ENCODE peak calls at places on chromosomes 6 and 20, in nine cellular contexts. One of them, this sample, is unnamed.

GRCh38 chr6:31737315-31738047 is 1.2 kb upstream of the CLIC1 start:
- DNase-seq in RWPE2: no peak
- DNase-seq in upper lobe of left lung: peak
- DNase-seq in uterus: no peak
- DNase-seq in fibroblast of pulmonary artery: peak
- DNase-seq in heart left ventricle: no peak
- DNase-seq in AG10803: no peak
- DNase-seq in fibroblast of mammary gland: peak
- DNase-seq in A549: peak
- DNase-seq in this sample: no peak

GRCh38 chr6:117167520-117168271 is 97.7 kb upstream of the VGLL2 start:
- DNase-seq in RWPE2: peak
- DNase-seq in fibroblast of pulmonary artery: no peak
- DNase-seq in uterus: no peak
- DNase-seq in AG10803: peak
- DNase-seq in A549: peak
- DNase-seq in heart left ventricle: no peak
- DNase-seq in fibroblast of mammary gland: no peak
- DNase-seq in upper lobe of left lung: peak
- DNase-seq in this sample: peak

GRCh38 chr20:21209668-21210067 is 83.8 kb downstream of the KIZ start:
- DNase-seq in fibroblast of pulmonary artery: no peak
- DNase-seq in A549: no peak
- DNase-seq in upper lobe of left lung: no peak
- DNase-seq in fibroblast of mammary gland: no peak
- DNase-seq in heart left ventricle: no peak
- DNase-seq in AG10803: no peak
- DNase-seq in RWPE2: no peak
- DNase-seq in uterus: no peak
- DNase-seq in this sample: no peak

GRCh38 chr6:7196019-7196402 is 88.2 kb downstream of the RREB1 start:
- DNase-seq in A549: no peak
- DNase-seq in fibroblast of mammary gland: no peak
- DNase-seq in AG10803: no peak
- DNase-seq in RWPE2: no peak
- DNase-seq in uterus: no peak
- DNase-seq in heart left ventricle: no peak
- DNase-seq in fibroblast of pulmonary artery: no peak
- DNase-seq in upper lobe of left lung: no peak
- DNase-seq in this sample: no peak

GRCh38 chr6:137819740-137820139 is 47.3 kb upstream of the TNFAIP3 start:
- DNase-seq in heart left ventricle: no peak
- DNase-seq in AG10803: no peak
- DNase-seq in upper lobe of left lung: no peak
- DNase-seq in A549: no peak
- DNase-seq in uterus: no peak
- DNase-seq in fibroblast of pulmonary artery: peak
- DNase-seq in RWPE2: no peak
- DNase-seq in fibroblast of mammary gland: no peak
- DNase-seq in this sample: no peak

GRCh38 chr20:57505991-57506390 is 18.9 kb downstream of the CTCFL start:
- DNase-seq in fibroblast of mammary gland: no peak
- DNase-seq in fibroblast of pulmonary artery: no peak
- DNase-seq in heart left ventricle: no peak
- DNase-seq in AG10803: no peak
- DNase-seq in upper lobe of left lung: no peak
- DNase-seq in RWPE2: no peak
- DNase-seq in uterus: no peak
- DNase-seq in A549: no peak
- DNase-seq in this sample: no peak

GRCh38 chr6:26743157-26743821 is 83.7 kb upstream of the ZNF322 start:
- DNase-seq in fibroblast of mammary gland: peak
- DNase-seq in upper lobe of left lung: no peak
- DNase-seq in AG10803: peak
- DNase-seq in fibroblast of pulmonary artery: peak
- DNase-seq in A549: peak
- DNase-seq in heart left ventricle: no peak
- DNase-seq in uterus: no peak
- DNase-seq in RWPE2: no peak
- DNase-seq in this sample: peak

GRCh38 chr6:137148291-137149076 is 25.0 kb downstream of the IL22RA2 start:
- DNase-seq in fibroblast of mammary gland: peak
- DNase-seq in upper lobe of left lung: peak
- DNase-seq in uterus: no peak
- DNase-seq in A549: peak
- DNase-seq in heart left ventricle: no peak
- DNase-seq in AG10803: peak
- DNase-seq in RWPE2: no peak
- DNase-seq in fibroblast of pulmonary artery: peak
- DNase-seq in this sample: peak

GRCh38 chr6:20817806-20818320 is 283.6 kb downstream of the CDKAL1 start:
- DNase-seq in RWPE2: no peak
- DNase-seq in A549: no peak
- DNase-seq in fibroblast of pulmonary artery: peak
- DNase-seq in upper lobe of left lung: no peak
- DNase-seq in fibroblast of mammary gland: peak
- DNase-seq in uterus: no peak
- DNase-seq in AG10803: no peak
- DNase-seq in heart left ventricle: no peak
- DNase-seq in this sample: peak

GRCh38 chr6:156976144-156977088 is 199.2 kb downstream of the ARID1B start:
- DNase-seq in uterus: no peak
- DNase-seq in heart left ventricle: no peak
- DNase-seq in RWPE2: no peak
- DNase-seq in AG10803: peak
- DNase-seq in A549: no peak
- DNase-seq in upper lobe of left lung: no peak
- DNase-seq in fibroblast of mammary gland: peak
- DNase-seq in fibroblast of pulmonary artery: no peak
- DNase-seq in this sample: no peak

GRCh38 chr6:96450082-96450759 is 71.4 kb upstream of the UFL1 start:
- DNase-seq in AG10803: no peak
- DNase-seq in upper lobe of left lung: peak
- DNase-seq in RWPE2: no peak
- DNase-seq in uterus: no peak
- DNase-seq in heart left ventricle: no peak
- DNase-seq in A549: no peak
- DNase-seq in fibroblast of mammary gland: no peak
- DNase-seq in fibroblast of pulmonary artery: no peak
- DNase-seq in this sample: peak

GRCh38 chr6:2454180-2454579 is 208.8 kb upstream of the GMDS start:
- DNase-seq in AG10803: peak
- DNase-seq in upper lobe of left lung: no peak
- DNase-seq in fibroblast of mammary gland: peak
- DNase-seq in fibroblast of pulmonary artery: no peak
- DNase-seq in heart left ventricle: no peak
- DNase-seq in uterus: no peak
- DNase-seq in RWPE2: no peak
- DNase-seq in A549: no peak
- DNase-seq in this sample: no peak

GRCh38 chr6:2449572-2449940 is 204.2 kb upstream of the GMDS start:
- DNase-seq in uterus: no peak
- DNase-seq in A549: no peak
- DNase-seq in upper lobe of left lung: no peak
- DNase-seq in AG10803: no peak
- DNase-seq in heart left ventricle: no peak
- DNase-seq in fibroblast of pulmonary artery: no peak
- DNase-seq in RWPE2: no peak
- DNase-seq in fibroblast of mammary gland: no peak
- DNase-seq in this sample: no peak

GRCh38 chr6:2448826-2449571 is 203.6 kb upstream of the GMDS start:
- DNase-seq in RWPE2: no peak
- DNase-seq in upper lobe of left lung: peak
- DNase-seq in fibroblast of mammary gland: peak
- DNase-seq in uterus: no peak
- DNase-seq in fibroblast of pulmonary artery: peak
- DNase-seq in AG10803: peak
- DNase-seq in A549: peak
- DNase-seq in heart left ventricle: no peak
- DNase-seq in this sample: peak

GRCh38 chr6:2447318-2447717 is 201.9 kb upstream of the GMDS start:
- DNase-seq in upper lobe of left lung: no peak
- DNase-seq in uterus: no peak
- DNase-seq in fibroblast of pulmonary artery: no peak
- DNase-seq in AG10803: no peak
- DNase-seq in A549: no peak
- DNase-seq in fibroblast of mammary gland: no peak
- DNase-seq in RWPE2: no peak
- DNase-seq in heart left ventricle: no peak
- DNase-seq in this sample: no peak

GRCh38 chr6:2450546-2450945 is 205.1 kb upstream of the GMDS start:
- DNase-seq in A549: no peak
- DNase-seq in AG10803: no peak
- DNase-seq in fibroblast of pulmonary artery: no peak
- DNase-seq in fibroblast of mammary gland: no peak
- DNase-seq in upper lobe of left lung: no peak
- DNase-seq in RWPE2: no peak
- DNase-seq in uterus: no peak
- DNase-seq in heart left ventricle: peak
- DNase-seq in this sample: peak
- TF ChIP-seq CTCF in A549: no peak
- TF ChIP-seq CTCF in AG10803: no peak
- TF ChIP-seq CTCF in fibroblast of pulmonary artery: no peak
- TF ChIP-seq CTCF in fibroblast of mammary gland: no peak
- TF ChIP-seq CTCF in upper lobe of left lung: no peak
- TF ChIP-seq CTCF in RWPE2: no peak
- TF ChIP-seq CTCF in uterus: no peak
- TF ChIP-seq CTCF in heart left ventricle: no peak
- TF ChIP-seq CTCF in this sample: no peak

DNA sequence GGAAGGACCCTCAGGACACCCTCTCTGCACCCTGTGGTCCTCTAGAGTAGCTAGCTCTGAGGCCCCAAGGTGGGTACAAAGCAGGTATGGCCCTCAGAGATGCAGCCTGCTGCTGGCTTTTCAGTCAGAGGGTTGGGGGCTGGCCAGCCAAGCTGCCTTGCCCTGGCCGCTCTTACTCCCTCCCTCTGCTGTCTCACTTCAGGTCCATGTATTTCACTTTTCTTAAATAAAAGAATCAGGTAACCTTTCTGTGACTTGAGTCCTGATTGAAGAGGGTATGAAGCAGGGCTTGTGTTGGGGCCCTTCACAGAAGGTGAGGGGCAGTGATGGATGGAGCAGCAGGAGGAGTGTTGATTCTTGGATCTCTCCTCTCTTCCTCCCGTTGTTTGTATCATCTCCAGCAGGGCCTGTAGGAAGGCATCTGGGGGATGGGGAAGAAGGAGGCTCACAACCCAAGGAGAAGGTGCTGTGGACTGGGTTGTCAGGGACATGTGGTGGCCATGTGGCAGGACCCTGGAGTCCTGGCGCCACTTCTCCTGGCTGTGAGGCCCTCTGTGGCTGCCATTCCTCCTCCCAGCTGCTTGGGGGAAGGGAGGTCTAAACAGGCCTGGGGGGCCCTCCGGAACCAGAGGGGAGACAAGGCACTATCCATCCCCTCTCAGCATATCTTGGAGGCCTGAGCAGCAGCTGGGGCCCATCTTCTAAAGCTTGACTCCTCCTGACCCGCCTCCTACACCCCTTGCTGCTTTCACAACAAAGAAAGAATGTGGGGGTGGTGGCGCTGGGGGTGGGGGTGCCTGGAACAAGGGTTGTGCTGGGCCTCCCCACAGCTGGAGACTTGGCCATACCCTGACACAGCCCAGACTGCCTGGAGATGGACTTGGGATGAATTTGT is 1.0 kb upstream of the PTK7 start:
- DNase-seq in heart left ventricle: no peak
- DNase-seq in upper lobe of left lung: no peak
- DNase-seq in fibroblast of mammary gland: peak
- DNase-seq in AG10803: peak
- DNase-seq in A549: no peak
- DNase-seq in RWPE2: no peak
- DNase-seq in fibroblast of pulmonary artery: peak
- DNase-seq in uterus: peak
- DNase-seq in this sample: no peak
- H3K4me3 ChIP-seq in heart left ventricle: no peak
- H3K4me3 ChIP-seq in upper lobe of left lung: peak
- H3K4me3 ChIP-seq in fibroblast of mammary gland: peak
- H3K4me3 ChIP-seq in AG10803: peak
- H3K4me3 ChIP-seq in A549: no peak
- H3K4me3 ChIP-seq in RWPE2: no peak
- H3K4me3 ChIP-seq in fibroblast of pulmonary artery: peak
- H3K4me3 ChIP-seq in uterus: peak
- H3K4me3 ChIP-seq in this sample: no peak

DNA sequence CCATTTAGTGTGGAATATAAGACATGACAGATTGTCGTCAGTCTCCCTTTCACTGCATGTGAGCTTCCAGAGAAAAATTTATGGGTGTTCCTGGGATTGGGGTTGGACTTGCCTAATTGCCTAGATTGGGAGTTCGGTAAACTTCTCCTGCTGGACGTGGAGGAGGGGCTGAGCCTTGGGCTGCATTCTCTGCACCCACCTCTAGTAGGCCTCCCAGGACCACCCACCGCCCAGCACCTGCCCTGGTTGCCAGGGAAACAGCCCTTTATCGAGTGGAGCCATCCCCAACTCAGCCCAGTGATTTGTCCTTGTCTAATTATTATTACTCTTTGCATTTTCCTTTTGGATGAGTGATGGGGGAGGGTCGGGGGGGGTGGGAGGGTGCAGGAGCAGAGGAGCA is 104.3 kb downstream of the DHX35 start:
- DNase-seq in A549: no peak
- DNase-seq in AG10803: no peak
- DNase-seq in fibroblast of mammary gland: no peak
- DNase-seq in heart left ventricle: no peak
- DNase-seq in RWPE2: no peak
- DNase-seq in uterus: no peak
- DNase-seq in upper lobe of left lung: no peak
- DNase-seq in fibroblast of pulmonary artery: no peak
- DNase-seq in this sample: no peak
- TF ChIP-seq CTCF in A549: no peak
- TF ChIP-seq CTCF in AG10803: no peak
- TF ChIP-seq CTCF in fibroblast of mammary gland: no peak
- TF ChIP-seq CTCF in heart left ventricle: no peak
- TF ChIP-seq CTCF in RWPE2: no peak
- TF ChIP-seq CTCF in uterus: no peak
- TF ChIP-seq CTCF in upper lobe of left lung: no peak
- TF ChIP-seq CTCF in fibroblast of pulmonary artery: no peak
- TF ChIP-seq CTCF in this sample: no peak

GRCh38 chr6:153150767-153151440 is 19.8 kb upstream of the RGS17 start:
- DNase-seq in fibroblast of pulmonary artery: no peak
- DNase-seq in A549: no peak
- DNase-seq in RWPE2: no peak
- DNase-seq in AG10803: no peak
- DNase-seq in heart left ventricle: no peak
- DNase-seq in upper lobe of left lung: no peak
- DNase-seq in fibroblast of mammary gland: no peak
- DNase-seq in uterus: no peak
- DNase-seq in this sample: no peak
- H3K4me3 ChIP-seq in fibroblast of pulmonary artery: no peak
- H3K4me3 ChIP-seq in A549: no peak
- H3K4me3 ChIP-seq in RWPE2: peak
- H3K4me3 ChIP-seq in AG10803: peak
- H3K4me3 ChIP-seq in heart left ventricle: no peak
- H3K4me3 ChIP-seq in upper lobe of left lung: no peak
- H3K4me3 ChIP-seq in fibroblast of mammary gland: no peak
- H3K4me3 ChIP-seq in uterus: no peak
- H3K4me3 ChIP-seq in this sample: no peak

GRCh38 chr6:64505312-64505711 is 869.7 kb downstream of the PHF3 start:
- DNase-seq in RWPE2: no peak
- DNase-seq in fibroblast of pulmonary artery: peak
- DNase-seq in AG10803: no peak
- DNase-seq in fibroblast of mammary gland: peak
- DNase-seq in uterus: no peak
- DNase-seq in A549: peak
- DNase-seq in upper lobe of left lung: no peak
- DNase-seq in heart left ventricle: no peak
- DNase-seq in this sample: peak
- TF ChIP-seq CTCF in RWPE2: peak
- TF ChIP-seq CTCF in fibroblast of pulmonary artery: peak
- TF ChIP-seq CTCF in AG10803: peak
- TF ChIP-seq CTCF in fibroblast of mammary gland: peak
- TF ChIP-seq CTCF in uterus: no peak
- TF ChIP-seq CTCF in A549: peak
- TF ChIP-seq CTCF in upper lobe of left lung: no peak
- TF ChIP-seq CTCF in heart left ventricle: no peak
- TF ChIP-seq CTCF in this sample: peak

GRCh38 chr6:111566222-111566717 is 39.4 kb downstream of the TRAF3IP2 start:
- DNase-seq in fibroblast of pulmonary artery: no peak
- DNase-seq in RWPE2: no peak
- DNase-seq in AG10803: no peak
- DNase-seq in A549: no peak
- DNase-seq in fibroblast of mammary gland: no peak
- DNase-seq in upper lobe of left lung: no peak
- DNase-seq in uterus: no peak
- DNase-seq in heart left ventricle: no peak
- DNase-seq in this sample: no peak
- H3K4me3 ChIP-seq in fibroblast of pulmonary artery: no peak
- H3K4me3 ChIP-seq in RWPE2: no peak
- H3K4me3 ChIP-seq in AG10803: no peak
- H3K4me3 ChIP-seq in A549: no peak
- H3K4me3 ChIP-seq in fibroblast of mammary gland: no peak
- H3K4me3 ChIP-seq in upper lobe of left lung: no peak
- H3K4me3 ChIP-seq in uterus: no peak
- H3K4me3 ChIP-seq in heart left ventricle: no peak
- H3K4me3 ChIP-seq in this sample: no peak

This sample was measured in epithelial cell of esophagus.